ENCODE peak calls at places on chromosomes 12 and 14, in four cellular contexts. R, D, P and Z are unnamed samples.

GRCh38 chr14:50064993-50065392 is 51.4 kb downstream of the VCPKMT start:
- DNase-seq in R (no peak), D (no peak), P (peak; percentile 98), Z (no peak)

GRCh38 chr12:75209782-75210138 is at the start of gene KCNC2:
- DNase-seq in R (no peak), D (no peak), P (no peak), Z (no peak)

GRCh38 chr14:26938054-26938453 is 340.2 kb upstream of the NOVA1 start:
- DNase-seq in R (no peak), D (no peak), P (no peak), Z (no peak)

GRCh38 chr12:49330032-49330619 is 6.9 kb downstream of the C1QL4 start:
- DNase-seq in R (no peak), D (no peak), P (no peak), Z (no peak)

GRCh38 chr12:73726881-73727280 is 810.8 kb upstream of the ATXN7L3B start:
- DNase-seq in R (no peak), D (no peak), P (no peak), Z (no peak)

GRCh38 chr14:87566986-87567385 is 426.0 kb downstream of the GALC start:
- DNase-seq in R (no peak), D (no peak), P (no peak), Z (no peak)

GRCh38 chr12:115398311-115398781 is 714.4 kb upstream of the TBX3 start:
- DNase-seq in R (no peak), D (no peak), P (no peak), Z (peak; percentile 92)

GRCh38 chr14:35368993-35369392 is 35.6 kb downstream of the NFKBIA start:
- DNase-seq in R (no peak), D (no peak), P (no peak), Z (no peak)

GRCh38 chr12:26691234-26691970 is 141.6 kb downstream of the ITPR2 start:
- DNase-seq in R (no peak), D (peak; percentile 52), P (no peak), Z (peak; percentile 24)

GRCh38 chr12:53825246-53826081 is 73.7 kb upstream of the CISTR start:
- DNase-seq in R (no peak), D (no peak), P (no peak), Z (peak; percentile 99)

GRCh38 chr12:12396727-12397126 is 39.8 kb downstream of the BORCS5 start:
- DNase-seq in R (no peak), D (no peak), P (no peak), Z (no peak)

GRCh38 chr14:88559852-88560251 is 3.0 kb upstream of the ZC3H14 start:
- DNase-seq in R (no peak), D (no peak), P (no peak), Z (peak; percentile 53)

GRCh38 chr14:75430106-75430505 is 2.3 kb downstream of the JDP2 start:
- DNase-seq in R (no peak), D (no peak), P (no peak), Z (no peak)

GRCh38 chr12:19196959-19197630 is 67.6 kb downstream of the PLEKHA5 start:
- DNase-seq in R (no peak), D (no peak), P (no peak), Z (no peak)

GRCh38 chr12:65495233-65495632 is 216.8 kb downstream of the MSRB3 start:
- DNase-seq in R (no peak), D (no peak), P (no peak), Z (peak; percentile 7)

GRCh38 chr14:76955575-76956252 is 72.8 kb downstream of the IRF2BPL start:
- DNase-seq in R (no peak), D (no peak), P (peak; percentile 66), Z (peak; percentile 59)

GRCh38 chr14:104939666-104940410 is 15.2 kb downstream of the PLD4 start:
- DNase-seq in R (no peak), D (no peak), P (no peak), Z (no peak)

GRCh38 chr12:1422604-1423315 is 171.6 kb downstream of the FBXL14 start:
- DNase-seq in R (no peak), D (no peak), P (peak; percentile 83), Z (no peak)

GRCh38 chr14:104715416-104715815 is 8.6 kb upstream of the ADSS1 start:
- DNase-seq in R (no peak), D (no peak), P (no peak), Z (no peak)

GRCh38 chr12:111557271-111558106 is 41.6 kb downstream of the ATXN2 start:
- DNase-seq in R (no peak), D (no peak), P (no peak), Z (no peak)

GRCh38 chr12:116370886-116371580 is 93.5 kb upstream of the MED13L start:
- DNase-seq in R (no peak), D (no peak), P (no peak), Z (no peak)

GRCh38 chr12:51970904-51971646 is 19.6 kb downstream of the ACVR1B start:
- DNase-seq in R (peak; percentile 62), D (peak; percentile 65), P (peak; percentile 93), Z (peak; percentile 45)

GRCh38 chr12:109696485-109697269 is 16.9 kb upstream of the FAM222A start:
- DNase-seq in R (no peak), D (peak; percentile 57), P (no peak), Z (peak; percentile 36)

GRCh38 chr12:8860165-8860961 is 37.9 kb downstream of the A2ML1 start:
- DNase-seq in R (peak; percentile 63), D (peak; percentile 39), P (no peak), Z (peak; percentile 37)

GRCh38 chr12:17028348-17028747 is 422.4 kb upstream of the LMO3 start:
- DNase-seq in R (no peak), D (no peak), P (no peak), Z (no peak)

GRCh38 chr12:9334026-9334692 is 126.0 kb upstream of the PZP start:
- DNase-seq in R (no peak), D (no peak), P (no peak), Z (peak; percentile 27)

GRCh38 chr14:96660667-96661066 is 136.5 kb upstream of the VRK1 start:
- DNase-seq in R (peak; percentile 52), D (no peak), P (no peak), Z (no peak)

GRCh38 chr12:69985656-69986055 is 160.6 kb downstream of the MYRFL start:
- DNase-seq in R (peak; percentile 76), D (peak; percentile 32), P (no peak), Z (peak; percentile 24)

GRCh38 chr12:132356686-132357622 is 27.6 kb upstream of the GALNT9 start:
- DNase-seq in R (no peak), D (no peak), P (no peak), Z (no peak)

GRCh38 chr12:30694971-30695326 is 720 bp downstream of the IPO8 start:
- DNase-seq in R (peak; percentile 54), D (peak; percentile 17), P (no peak), Z (peak; percentile 41)

GRCh38 chr12:53180931-53181645 is 363 bp upstream of the CSAD start:
- DNase-seq in R (peak; percentile 84), D (peak; percentile 96), P (no peak), Z (peak; percentile 71)

GRCh38 chr14:22887260-22887989 is 4.4 kb downstream of the REM2 start:
- DNase-seq in R (no peak), D (peak; percentile 49), P (peak; percentile 80), Z (no peak)

GRCh38 chr14:87199371-87199770 is 793.6 kb downstream of the GALC start:
- DNase-seq in R (no peak), D (no peak), P (no peak), Z (no peak)

GRCh38 chr12:46562625-46563228 is 190.2 kb upstream of the SLC38A2 start:
- DNase-seq in R (no peak), D (no peak), P (no peak), Z (peak; percentile 62)

GRCh38 chr14:104116544-104117340 is 21.6 kb upstream of the KIF26A start:
- DNase-seq in R (peak; percentile 59), D (no peak), P (no peak), Z (no peak)

GRCh38 chr14:61103541-61104339 is 122.7 kb downstream of the SLC38A6 start:
- DNase-seq in R (peak; percentile 54), D (peak; percentile 77), P (no peak), Z (peak; percentile 78)

GRCh38 chr12:28799337-28799736 is 349.7 kb upstream of the FAR2 start:
- DNase-seq in R (no peak), D (no peak), P (no peak), Z (no peak)

DNA sequence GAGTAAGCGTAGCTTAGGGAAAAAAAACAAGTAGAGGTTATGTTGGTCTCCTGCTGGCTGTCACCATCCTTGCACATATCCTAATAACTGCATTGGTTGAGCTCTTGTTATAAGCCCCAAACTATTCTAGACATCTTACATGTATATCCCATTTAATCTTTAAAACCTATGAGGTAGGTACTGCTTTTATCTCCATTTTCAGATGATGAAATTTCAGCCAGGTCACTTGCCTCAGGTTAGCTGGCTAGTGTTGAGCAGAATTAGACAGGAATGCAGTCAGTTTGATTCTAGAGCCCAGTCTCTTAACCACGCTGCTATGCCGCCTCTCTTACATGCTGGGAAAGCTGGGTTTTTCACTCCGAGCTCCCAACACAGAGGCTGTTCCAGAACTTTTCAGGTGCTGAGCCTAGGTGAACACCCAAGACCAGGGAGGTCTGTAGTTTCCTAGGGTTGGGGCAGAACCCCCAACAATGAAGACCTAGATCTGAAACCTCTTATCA is 269.9 kb upstream of the RGS6 start:
- DNase-seq in R (no peak), D (no peak), P (no peak), Z (no peak)
- TF ChIP-seq USF2 in R (no peak), D (no peak), P (no peak), Z (no peak)

GRCh38 chr12:60201891-60202290 is 606.1 kb downstream of the SLC16A7 start:
- DNase-seq in R (no peak), D (no peak), P (no peak), Z (no peak)
- TF ChIP-seq MAX in R (no peak), D (no peak), P (no peak), Z (no peak)

DNA sequence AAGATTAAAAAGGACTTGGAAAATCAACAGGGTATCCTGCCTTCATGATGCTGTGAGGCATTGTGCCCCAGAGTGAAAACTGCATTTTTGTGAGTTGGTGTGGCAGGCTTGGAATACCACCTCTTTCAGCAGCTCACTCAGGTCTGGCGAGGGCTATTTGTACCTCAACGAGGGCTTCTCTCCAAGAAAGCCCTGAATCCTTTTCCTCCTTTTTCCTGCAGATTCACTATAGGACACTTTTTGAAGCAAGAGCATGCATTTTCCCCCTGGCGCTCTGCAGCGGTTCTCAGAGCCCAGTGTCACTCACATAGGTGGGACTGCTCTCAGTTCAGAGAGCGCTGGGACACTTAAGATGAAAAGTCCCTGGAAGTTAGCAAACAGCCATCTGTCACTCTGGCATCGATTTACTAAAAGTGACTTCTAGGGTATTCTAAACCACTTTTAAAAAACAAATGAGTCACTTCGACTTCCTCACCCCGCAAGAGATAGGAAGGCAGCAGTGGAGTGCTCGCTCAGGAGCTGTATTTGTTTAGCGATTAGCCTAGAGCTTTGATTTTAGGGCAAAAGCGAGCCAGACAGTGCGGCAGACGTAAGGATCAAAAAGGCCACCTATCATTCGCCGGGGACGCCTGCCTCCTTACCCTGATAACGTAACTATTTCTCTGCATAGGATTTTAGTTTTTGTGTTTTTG is 782 bp upstream of the LGR5 start:
- DNase-seq in R (no peak), D (no peak), P (no peak), Z (peak; percentile 98)
- TF ChIP-seq EZH2 in R (no peak), D (no peak), P (no peak), Z (no peak)

DNA sequence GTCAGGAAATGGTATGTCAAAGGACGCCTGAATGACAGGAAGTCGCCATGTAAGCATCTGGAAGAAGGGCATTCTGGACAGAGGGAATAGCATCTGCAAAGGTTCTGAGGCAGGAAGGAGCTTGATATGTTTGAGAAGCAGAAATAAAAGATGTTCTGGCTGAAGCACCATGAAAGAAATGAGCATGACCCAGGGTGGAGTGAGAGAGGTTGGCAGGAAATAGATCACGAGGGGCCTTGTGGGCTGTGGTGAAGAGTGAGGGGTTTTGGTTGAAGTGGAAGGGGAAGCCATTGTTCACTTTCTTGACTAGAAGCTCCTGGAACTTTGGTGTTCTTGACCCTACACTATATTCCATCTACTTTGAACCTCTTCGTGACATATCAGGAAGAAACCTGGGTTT is 99.4 kb upstream of the PARP11 start:
- DNase-seq in R (peak; percentile 1), D (no peak), P (no peak), Z (no peak)
- TF ChIP-seq USF2 in R (no peak), D (no peak), P (no peak), Z (no peak)

GRCh38 chr14:63229330-63230059 is 25.3 kb downstream of the RHOJ start:
- DNase-seq in R (no peak), D (no peak), P (no peak), Z (no peak)
- TF ChIP-seq MAX in R (no peak), D (no peak), P (no peak), Z (no peak)